ENCODE peak calls at places on chromosomes 3 and 15, in eight cellular contexts. L is K562, F is coronary artery, O is ovary, T is tibial artery, H is Panc1, U is foreskin fibroblast, P is Calu3. I is an unnamed sample.

GRCh38 chr15:26391556-26392229 is 381.2 kb downstream of the GABRB3 start:
- DNase-seq in L (no peak), F (no peak), O (no peak), T (no peak), H (no peak), U (no peak), P (no peak), I (no peak)

GRCh38 chr3:113953677-113954076 is 5.9 kb downstream of the ZDHHC23 start:
- DNase-seq in L (no peak), F (no peak), O (no peak), T (no peak), H (no peak), U (no peak), P (no peak), I (no peak)

GRCh38 chr15:96582473-96582872 is 252.0 kb downstream of the NR2F2 start:
- DNase-seq in L (no peak), F (no peak), O (no peak), T (no peak), H (no peak), U (no peak), P (no peak), I (no peak)

GRCh38 chr3:96700322-96701315 is 113.8 kb upstream of the EPHA6 start:
- DNase-seq in L (no peak), F (no peak), O (no peak), T (no peak), H (no peak), U (no peak), P (no peak), I (no peak)

GRCh38 chr3:174318146-174318545 is 541.0 kb upstream of the NAALADL2 start:
- DNase-seq in L (no peak), F (no peak), O (no peak), T (no peak), H (no peak), U (no peak), P (no peak), I (no peak)

GRCh38 chr3:119937229-119937628 is 155.3 kb downstream of the NR1I2 start:
- DNase-seq in L (no peak), F (no peak), O (no peak), T (no peak), H (no peak), U (no peak), P (no peak), I (no peak)

GRCh38 chr3:127173516-127174166 is 19.3 kb upstream of the PRR23E start:
- DNase-seq in L (no peak), F (no peak), O (no peak), T (no peak), H (no peak), U (no peak), P (no peak), I (no peak)

GRCh38 chr3:107430214-107431047 is 53.2 kb downstream of the CCDC54 start:
- DNase-seq in L (no peak), F (no peak), O (peak), T (no peak), H (no peak), U (no peak), P (peak), I (no peak)

GRCh38 chr3:65436580-65436979 is 602.1 kb downstream of the MAGI1 start:
- DNase-seq in L (no peak), F (no peak), O (no peak), T (no peak), H (no peak), U (no peak), P (peak), I (peak)

GRCh38 chr3:167736264-167736787 is 805 bp downstream of the SERPINI1 start:
- DNase-seq in L (no peak), F (no peak), O (no peak), T (no peak), H (no peak), U (no peak), P (no peak), I (no peak)

GRCh38 chr3:114880078-114880477 is 267.0 kb downstream of the ZBTB20 start:
- DNase-seq in L (no peak), F (no peak), O (peak), T (no peak), H (no peak), U (no peak), P (no peak), I (peak)

GRCh38 chr3:43180027-43180426 is 74.1 kb upstream of the POMGNT2 start:
- DNase-seq in L (no peak), F (no peak), O (no peak), T (no peak), H (no peak), U (peak), P (peak), I (no peak)

GRCh38 chr3:48305396-48305795 is 28.1 kb downstream of the SPINK8 start:
- DNase-seq in L (no peak), F (no peak), O (no peak), T (no peak), H (no peak), U (no peak), P (no peak), I (no peak)

GRCh38 chr3:133662256-133662773 is 574 bp upstream of the TOPBP1 start:
- DNase-seq in L (peak), F (no peak), O (no peak), T (no peak), H (no peak), U (no peak), P (peak), I (no peak)

GRCh38 chr3:8627949-8628348 is 16.6 kb downstream of the SSUH2 start:
- DNase-seq in L (no peak), F (no peak), O (no peak), T (peak), H (no peak), U (no peak), P (no peak), I (no peak)

GRCh38 chr15:74997161-74997942 is 2.0 kb downstream of the SCAMP5 start:
- DNase-seq in L (no peak), F (no peak), O (no peak), T (no peak), H (no peak), U (no peak), P (no peak), I (no peak)

GRCh38 chr15:48046813-48047483 is 73.8 kb upstream of the SLC24A5 start:
- DNase-seq in L (no peak), F (no peak), O (no peak), T (no peak), H (no peak), U (no peak), P (no peak), I (no peak)

GRCh38 chr3:110198717-110199587 is 861.6 kb upstream of the DPPA4 start:
- DNase-seq in L (no peak), F (no peak), O (no peak), T (peak), H (no peak), U (no peak), P (no peak), I (no peak)

GRCh38 chr3:129688310-129688895 is 81.9 kb upstream of the PLXND1 start:
- DNase-seq in L (no peak), F (peak), O (peak), T (peak), H (no peak), U (peak), P (no peak), I (peak)

GRCh38 chr3:151156618-151157216 is 46.3 kb downstream of the GPR171 start:
- DNase-seq in L (peak), F (no peak), O (no peak), T (no peak), H (peak), U (peak), P (peak), I (no peak)

DNA sequence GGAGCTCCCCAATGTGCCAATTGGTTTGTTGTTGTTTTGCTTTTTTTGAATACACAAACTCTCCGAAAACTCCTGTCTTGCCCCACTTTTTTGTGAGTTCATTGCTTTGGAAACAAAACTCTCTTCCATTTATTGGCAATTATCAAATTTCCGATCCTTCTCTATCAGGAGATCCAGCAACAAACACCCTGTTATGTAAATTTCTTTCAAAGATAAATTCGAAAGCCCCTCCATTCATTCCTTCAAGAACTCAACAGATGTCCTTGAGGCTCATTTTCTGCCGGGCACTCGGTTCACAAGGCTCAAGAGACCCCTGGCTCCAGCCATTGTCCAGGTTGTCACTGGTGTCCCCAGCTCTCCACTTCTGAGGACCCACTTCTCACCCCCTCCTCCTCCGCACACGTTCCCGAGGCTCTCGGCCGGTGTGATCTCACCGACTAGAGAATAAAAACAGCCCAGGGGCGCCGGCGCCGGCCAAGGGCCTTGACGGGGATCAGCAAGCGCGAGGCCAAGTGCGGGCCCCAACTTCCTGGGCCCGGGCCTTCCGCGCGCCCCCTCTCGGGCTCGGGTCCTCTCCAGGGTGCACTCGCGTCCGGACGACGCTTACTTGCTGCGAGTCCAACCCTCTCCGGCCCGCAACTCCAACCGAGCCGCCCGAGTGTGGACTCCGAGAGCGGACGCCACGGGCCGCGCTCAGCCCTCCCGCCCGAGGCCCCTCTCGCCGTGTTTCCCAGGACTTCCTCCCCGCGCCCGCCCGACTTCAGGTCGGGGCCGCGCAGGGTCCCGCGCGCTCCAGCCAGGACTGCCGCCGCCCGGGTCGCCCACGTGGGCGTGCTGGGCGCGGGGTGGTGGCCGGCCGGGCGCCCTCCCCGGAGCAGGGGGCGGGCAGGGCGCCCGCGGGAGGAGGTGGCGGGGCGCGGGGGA is 533 bp upstream of the SMAD3 start:
- DNase-seq in L (peak), F (peak), O (no peak), T (no peak), H (no peak), U (no peak), P (peak), I (peak)
- TF ChIP-seq CTCF in L (peak), F (no peak), O (no peak), T (no peak), H (peak), U (no peak), P (no peak), I (peak)

GRCh38 chr15:41950127-41950483 is 22.3 kb downstream of the EHD4 start:
- DNase-seq in L (no peak), F (no peak), O (no peak), T (no peak), H (no peak), U (no peak), P (no peak), I (no peak)
- TF ChIP-seq CTCF in L (no peak), F (no peak), O (no peak), T (no peak), H (no peak), U (no peak), P (no peak), I (no peak)

DNA sequence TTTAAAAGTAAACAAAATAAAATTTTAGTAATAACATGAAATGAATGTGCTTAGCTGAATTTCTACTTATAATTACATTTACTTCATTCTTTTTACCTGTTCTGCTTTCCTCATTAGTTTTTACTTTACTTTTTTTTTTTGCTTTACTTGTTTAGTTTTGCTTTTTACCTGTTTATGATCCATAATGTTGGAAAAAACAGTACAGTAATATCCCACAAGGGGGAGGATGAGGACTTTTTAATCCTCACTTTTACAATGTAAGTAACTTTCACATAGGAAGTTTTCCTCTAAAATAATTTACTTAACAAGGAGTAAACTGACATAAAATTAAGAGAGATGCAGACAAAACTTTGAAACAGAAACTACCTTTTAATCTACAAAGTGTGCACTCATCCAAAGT is 268.7 kb downstream of the TBC1D5 start:
- DNase-seq in L (no peak), F (no peak), O (no peak), T (no peak), H (no peak), U (no peak), P (no peak), I (no peak)
- TF ChIP-seq CTCF in L (peak), F (no peak), O (no peak), T (peak), H (no peak), U (no peak), P (no peak), I (peak)

GRCh38 chr15:57635300-57635944 is 43.7 kb downstream of the MYZAP start:
- DNase-seq in L (no peak), F (no peak), O (peak), T (no peak), H (no peak), U (peak), P (no peak), I (no peak)

GRCh38 chr15:57639306-57639705 is 47.6 kb downstream of the MYZAP start:
- DNase-seq in L (no peak), F (no peak), O (no peak), T (no peak), H (no peak), U (no peak), P (no peak), I (no peak)

GRCh38 chr15:57637836-57638235 is 46.1 kb downstream of the MYZAP start:
- DNase-seq in L (no peak), F (no peak), O (no peak), T (no peak), H (no peak), U (no peak), P (no peak), I (no peak)

GRCh38 chr15:57646057-57646456 is 54.4 kb downstream of the MYZAP start:
- DNase-seq in L (no peak), F (no peak), O (no peak), T (no peak), H (no peak), U (no peak), P (no peak), I (no peak)

GRCh38 chr15:57640935-57641682 is 49.4 kb downstream of the MYZAP start:
- DNase-seq in L (peak), F (no peak), O (no peak), T (no peak), H (no peak), U (peak), P (peak), I (peak)
- TF ChIP-seq CTCF in L (peak), F (no peak), O (no peak), T (peak), H (peak), U (peak), P (peak), I (peak)

DNA sequence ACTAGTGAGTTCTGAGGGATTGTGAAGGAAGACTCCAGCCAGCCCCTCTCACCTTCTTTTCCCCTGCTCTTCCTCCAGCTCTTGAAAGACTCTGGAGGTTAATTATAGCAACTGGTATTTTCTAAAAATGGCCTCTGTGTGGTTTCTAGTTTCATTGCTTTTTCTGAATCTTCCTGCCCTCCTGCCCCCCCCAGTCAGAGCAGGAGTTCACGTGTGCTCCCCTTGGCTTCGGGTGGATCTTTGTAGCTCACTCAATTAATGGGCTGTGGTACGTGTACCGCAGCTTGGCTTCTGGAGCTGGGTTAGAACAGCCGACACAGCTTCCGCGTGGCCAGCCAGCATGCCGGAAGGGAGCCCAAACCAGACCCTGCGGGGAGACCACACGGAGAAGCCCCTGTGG is 31.5 kb downstream of the TM2D3 start:
- DNase-seq in L (no peak), F (no peak), O (no peak), T (no peak), H (no peak), U (no peak), P (no peak), I (no peak)
- TF ChIP-seq CTCF in L (no peak), F (no peak), O (no peak), T (no peak), H (no peak), U (no peak), P (no peak), I (no peak)

GRCh38 chr15:78365931-78366330 is 25.8 kb downstream of the CRABP1 start:
- DNase-seq in L (no peak), F (no peak), O (no peak), T (peak), H (no peak), U (no peak), P (no peak), I (no peak)
- TF ChIP-seq CTCF in L (no peak), F (no peak), O (no peak), T (no peak), H (no peak), U (no peak), P (no peak), I (no peak)

GRCh38 chr3:22960326-22960984 is 242.7 kb upstream of the UBE2E2 start:
- DNase-seq in L (no peak), F (no peak), O (peak), T (no peak), H (peak), U (peak), P (peak), I (peak)
- TF ChIP-seq CTCF in L (peak), F (peak), O (peak), T (peak), H (peak), U (peak), P (peak), I (peak)

GRCh38 chr3:23867400-23867799 is 49.4 kb downstream of the NKIRAS1 start:
- DNase-seq in L (no peak), F (no peak), O (no peak), T (no peak), H (no peak), U (no peak), P (no peak), I (no peak)
- TF ChIP-seq CTCF in L (peak), F (no peak), O (no peak), T (no peak), H (no peak), U (no peak), P (no peak), I (no peak)

GRCh38 chr3:52302426-52303185 is 13.5 kb upstream of the DNAH1 start:
- DNase-seq in L (no peak), F (no peak), O (no peak), T (no peak), H (no peak), U (no peak), P (no peak), I (no peak)
- TF ChIP-seq CTCF in L (peak), F (no peak), O (no peak), T (no peak), H (no peak), U (no peak), P (no peak), I (no peak)